ENCODE peak calls at places on chromosomes 13 and 19, in six cellular contexts. One of them, this sample, is unnamed.

GRCh38 chr13:70784590-70784989 is 676.3 kb upstream of the KLHL1 start:
- DNase-seq in K562: no peak
- DNase-seq in SK-N-SH: no peak
- DNase-seq in H1: no peak
- DNase-seq in HCT116: no peak
- DNase-seq in GM12878: no peak
- DNase-seq in this sample: no peak

GRCh38 chr19:36987091-36987490 is 71.0 kb downstream of the ZNF568 start:
- DNase-seq in H1: no peak
- DNase-seq in HCT116: no peak
- DNase-seq in SK-N-SH: no peak
- DNase-seq in GM12878: no peak
- DNase-seq in K562: no peak
- DNase-seq in this sample: no peak

GRCh38 chr13:79423801-79424642 is 18.0 kb upstream of the RBM26 start:
- DNase-seq in GM12878: no peak
- DNase-seq in K562: peak; percentile 14
- DNase-seq in SK-N-SH: peak; percentile 45
- DNase-seq in HCT116: peak; percentile 28
- DNase-seq in H1: no peak
- DNase-seq in this sample: no peak

GRCh38 chr19:36605839-36606478 is 846 bp downstream of the ZNF382 start:
- DNase-seq in SK-N-SH: no peak
- DNase-seq in H1: no peak
- DNase-seq in K562: no peak
- DNase-seq in HCT116: no peak
- DNase-seq in GM12878: peak; percentile 19
- DNase-seq in this sample: no peak

GRCh38 chr13:85379433-85379832 is 419.8 kb downstream of the SLITRK6 start:
- DNase-seq in SK-N-SH: no peak
- DNase-seq in H1: no peak
- DNase-seq in K562: no peak
- DNase-seq in HCT116: no peak
- DNase-seq in GM12878: no peak
- DNase-seq in this sample: no peak

GRCh38 chr13:37627428-37627827 is 28.9 kb upstream of the POSTN start:
- DNase-seq in K562: no peak
- DNase-seq in H1: no peak
- DNase-seq in SK-N-SH: no peak
- DNase-seq in HCT116: no peak
- DNase-seq in GM12878: no peak
- DNase-seq in this sample: no peak

GRCh38 chr13:95956589-95957148 is 96.5 kb downstream of the UGGT2 start:
- DNase-seq in SK-N-SH: no peak
- DNase-seq in HCT116: no peak
- DNase-seq in K562: no peak
- DNase-seq in H1: no peak
- DNase-seq in GM12878: peak; percentile 21
- DNase-seq in this sample: no peak

GRCh38 chr19:46478356-46478986 is 7.1 kb upstream of the PNMA8A start:
- DNase-seq in H1: peak; percentile 54
- DNase-seq in K562: peak; percentile 54
- DNase-seq in GM12878: no peak
- DNase-seq in HCT116: no peak
- DNase-seq in SK-N-SH: peak; percentile 66
- DNase-seq in this sample: peak; percentile 60

GRCh38 chr13:74372511-74372910 is 238.3 kb upstream of the KLF12 start:
- DNase-seq in GM12878: no peak
- DNase-seq in H1: no peak
- DNase-seq in K562: no peak
- DNase-seq in HCT116: no peak
- DNase-seq in SK-N-SH: no peak
- DNase-seq in this sample: no peak

GRCh38 chr19:1952635-1953034 is 11.7 kb downstream of the CSNK1G2 start:
- DNase-seq in HCT116: no peak
- DNase-seq in GM12878: no peak
- DNase-seq in H1: no peak
- DNase-seq in SK-N-SH: no peak
- DNase-seq in K562: no peak
- DNase-seq in this sample: no peak

GRCh38 chr19:48702701-48703100 is 6.9 kb downstream of the FUT2 start:
- DNase-seq in HCT116: no peak
- DNase-seq in SK-N-SH: no peak
- DNase-seq in H1: no peak
- DNase-seq in GM12878: no peak
- DNase-seq in K562: no peak
- DNase-seq in this sample: no peak

GRCh38 chr13:113120300-113121182 is 2.1 kb upstream of the F10 start:
- DNase-seq in K562: no peak
- DNase-seq in HCT116: no peak
- DNase-seq in SK-N-SH: no peak
- DNase-seq in GM12878: no peak
- DNase-seq in H1: no peak
- DNase-seq in this sample: no peak

GRCh38 chr19:34366670-34367423 is 1.9 kb downstream of the GPI start:
- DNase-seq in GM12878: no peak
- DNase-seq in SK-N-SH: no peak
- DNase-seq in HCT116: no peak
- DNase-seq in K562: peak; percentile 18
- DNase-seq in H1: no peak
- DNase-seq in this sample: no peak

GRCh38 chr19:35908977-35909683 is 1.0 kb upstream of the TYROBP start:
- DNase-seq in HCT116: no peak
- DNase-seq in GM12878: no peak
- DNase-seq in K562: no peak
- DNase-seq in H1: no peak
- DNase-seq in SK-N-SH: no peak
- DNase-seq in this sample: no peak

GRCh38 chr13:95002126-95002525 is 289.8 kb upstream of the SOX21 start:
- DNase-seq in SK-N-SH: no peak
- DNase-seq in HCT116: no peak
- DNase-seq in K562: no peak
- DNase-seq in GM12878: no peak
- DNase-seq in H1: no peak
- DNase-seq in this sample: no peak

GRCh38 chr19:32224371-32225244 is 120.8 kb upstream of the ZNF507 start:
- DNase-seq in K562: peak; percentile 88
- DNase-seq in H1: peak; percentile 91
- DNase-seq in GM12878: no peak
- DNase-seq in HCT116: no peak
- DNase-seq in SK-N-SH: peak; percentile 94
- DNase-seq in this sample: no peak

GRCh38 chr19:6058411-6059201 is 51.7 kb downstream of the RFX2 start:
- DNase-seq in K562: no peak
- DNase-seq in GM12878: no peak
- DNase-seq in SK-N-SH: no peak
- DNase-seq in H1: no peak
- DNase-seq in HCT116: no peak
- DNase-seq in this sample: no peak

GRCh38 chr19:6056801-6057650 is 53.3 kb downstream of the RFX2 start:
- DNase-seq in H1: no peak
- DNase-seq in HCT116: no peak
- DNase-seq in GM12878: no peak
- DNase-seq in K562: no peak
- DNase-seq in SK-N-SH: no peak
- DNase-seq in this sample: no peak

GRCh38 chr19:6059396-6059947 is 50.8 kb downstream of the RFX2 start:
- DNase-seq in H1: no peak
- DNase-seq in K562: no peak
- DNase-seq in SK-N-SH: no peak
- DNase-seq in HCT116: no peak
- DNase-seq in GM12878: no peak
- DNase-seq in this sample: no peak

GRCh38 chr19:6056282-6056741 is 54.0 kb downstream of the RFX2 start:
- DNase-seq in K562: no peak
- DNase-seq in HCT116: no peak
- DNase-seq in H1: no peak
- DNase-seq in GM12878: no peak
- DNase-seq in SK-N-SH: no peak
- DNase-seq in this sample: no peak

DNA sequence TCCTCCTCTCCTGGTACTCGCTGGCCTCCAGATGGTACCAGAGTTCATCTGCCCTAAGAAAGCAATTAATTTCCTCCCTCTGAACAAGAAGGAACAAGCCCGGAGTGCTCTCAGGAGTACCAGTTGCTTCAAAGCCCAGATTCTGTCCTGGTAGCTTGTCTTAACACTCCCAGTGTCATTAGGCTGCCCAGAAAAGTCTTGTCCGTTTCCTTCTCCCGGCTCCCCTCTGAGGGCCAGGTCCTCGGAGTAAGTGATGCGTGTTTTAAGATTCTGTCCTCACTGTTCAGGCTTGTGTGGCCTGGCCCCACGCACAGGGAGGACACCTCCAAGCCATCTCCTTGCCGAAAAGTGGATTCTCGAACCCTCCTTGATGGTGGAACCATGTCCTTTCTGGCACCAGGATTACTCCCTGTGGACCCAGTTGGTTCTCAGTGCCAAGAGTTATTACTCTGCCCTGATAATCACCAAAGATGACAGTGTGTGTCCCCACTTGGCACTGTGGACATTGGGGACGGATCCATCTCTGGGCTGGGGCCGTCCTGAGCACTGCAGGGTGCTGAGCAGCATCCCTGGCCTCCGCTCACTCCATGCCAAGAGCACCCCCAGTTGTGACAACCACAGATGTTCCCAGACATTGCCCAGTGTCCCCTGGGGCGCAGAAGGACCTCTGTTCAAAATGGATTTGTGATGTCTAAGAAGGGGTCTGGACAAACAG is 52.5 kb downstream of the RFX2 start:
- DNase-seq in K562: no peak
- DNase-seq in H1: no peak
- DNase-seq in GM12878: no peak
- DNase-seq in SK-N-SH: no peak
- DNase-seq in HCT116: no peak
- DNase-seq in this sample: no peak
- TF ChIP-seq POLR2AphosphoS5 in K562: no peak
- TF ChIP-seq POLR2AphosphoS5 in H1: no peak
- TF ChIP-seq POLR2AphosphoS5 in GM12878: no peak
- TF ChIP-seq POLR2AphosphoS5 in SK-N-SH: peak; percentile 9
- TF ChIP-seq POLR2AphosphoS5 in HCT116: no peak
- TF ChIP-seq POLR2AphosphoS5 in this sample: no peak

GRCh38 chr19:50921391-50922315 is 10.5 kb upstream of the KLK4 start:
- DNase-seq in GM12878: no peak
- DNase-seq in K562: no peak
- DNase-seq in H1: peak; percentile 48
- DNase-seq in HCT116: no peak
- DNase-seq in SK-N-SH: no peak
- DNase-seq in this sample: no peak
- H3K4me3 ChIP-seq in GM12878: no peak overlapping the region
- H3K4me3 ChIP-seq in K562: no peak overlapping the region
- H3K4me3 ChIP-seq in H1: no peak overlapping the region
- H3K4me3 ChIP-seq in HCT116: peak overlapping the region; percentile 12
- H3K4me3 ChIP-seq in SK-N-SH: no peak overlapping the region
- H3K4me3 ChIP-seq in this sample: peak overlapping the region; percentile 69

GRCh38 chr19:55098716-55099556 is 18.5 kb downstream of the PPP1R12C start:
- DNase-seq in GM12878: no peak
- DNase-seq in K562: no peak
- DNase-seq in SK-N-SH: no peak
- DNase-seq in HCT116: no peak
- DNase-seq in H1: no peak
- DNase-seq in this sample: no peak
- H3K9ac ChIP-seq in GM12878: no peak overlapping the region
- H3K9ac ChIP-seq in K562: peak overlapping the region; percentile 61
- H3K9ac ChIP-seq in SK-N-SH: no peak overlapping the region
- H3K9ac ChIP-seq in HCT116: no peak overlapping the region
- H3K9ac ChIP-seq in H1: no peak overlapping the region
- H3K9ac ChIP-seq in this sample: no peak overlapping the region

DNA sequence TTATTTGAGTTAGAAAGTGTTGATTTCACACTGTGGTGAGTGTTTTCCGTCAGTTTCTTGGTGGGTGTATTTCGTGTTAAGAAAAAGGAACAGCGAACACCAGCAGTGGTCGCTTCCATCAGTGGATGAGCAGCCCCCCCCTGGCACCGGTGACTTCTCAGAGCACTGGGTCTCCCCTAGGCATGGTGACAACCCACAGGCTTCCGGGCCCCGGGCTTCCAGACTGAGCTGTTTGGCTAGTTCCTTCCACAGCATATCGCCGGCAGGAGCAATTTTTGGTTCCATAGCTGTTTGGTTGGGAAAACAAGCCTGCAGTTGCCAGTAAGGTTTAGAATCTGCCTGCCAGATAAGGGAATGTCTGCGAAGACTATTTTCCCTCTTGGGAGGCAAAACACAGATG is 18.8 kb upstream of the ZNF536 start:
- DNase-seq in HCT116: no peak
- DNase-seq in K562: no peak
- DNase-seq in SK-N-SH: no peak
- DNase-seq in GM12878: no peak
- DNase-seq in H1: no peak
- DNase-seq in this sample: no peak
- TF ChIP-seq POLR2AphosphoS5 in HCT116: no peak
- TF ChIP-seq POLR2AphosphoS5 in K562: no peak
- TF ChIP-seq POLR2AphosphoS5 in SK-N-SH: no peak
- TF ChIP-seq POLR2AphosphoS5 in GM12878: no peak
- TF ChIP-seq POLR2AphosphoS5 in H1: no peak
- TF ChIP-seq POLR2AphosphoS5 in this sample: no peak

DNA sequence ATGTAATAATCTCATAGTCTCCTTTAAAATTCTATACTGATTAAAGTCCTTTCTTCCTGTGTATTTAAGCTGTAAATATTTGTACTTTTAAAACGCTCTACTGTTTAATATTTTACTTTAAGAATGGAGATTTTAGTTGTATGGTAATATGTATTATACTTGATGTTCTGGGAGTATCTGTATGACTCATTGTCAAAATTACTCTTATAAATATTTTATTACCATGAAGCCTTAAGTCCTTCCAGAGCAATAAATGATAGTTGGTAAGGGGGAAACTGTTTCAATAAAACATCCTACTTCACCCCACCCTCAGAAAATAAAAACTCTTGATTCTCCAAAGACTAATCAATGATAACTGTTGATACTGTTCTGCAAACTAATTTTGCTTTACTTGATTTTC is 6.4 kb downstream of the PCDH9 start:
- DNase-seq in GM12878: no peak
- DNase-seq in SK-N-SH: no peak
- DNase-seq in H1: no peak
- DNase-seq in HCT116: no peak
- DNase-seq in K562: no peak
- DNase-seq in this sample: no peak
- H3K4me3 ChIP-seq in GM12878: no peak overlapping the region
- H3K4me3 ChIP-seq in SK-N-SH: no peak overlapping the region
- H3K4me3 ChIP-seq in H1: no peak overlapping the region
- H3K4me3 ChIP-seq in HCT116: no peak overlapping the region
- H3K4me3 ChIP-seq in K562: no peak overlapping the region
- H3K4me3 ChIP-seq in this sample: peak overlapping the region; percentile 56

GRCh38 chr19:44955500-44956439 is 590 bp downstream of the CLPTM1 start:
- DNase-seq in K562: no peak
- DNase-seq in GM12878: no peak
- DNase-seq in H1: no peak
- DNase-seq in SK-N-SH: no peak
- DNase-seq in HCT116: no peak
- DNase-seq in this sample: no peak
- H3K9ac ChIP-seq in K562: peak overlapping the region; percentile 100
- H3K9ac ChIP-seq in GM12878: peak overlapping the region; percentile 98
- H3K9ac ChIP-seq in H1: peak overlapping the region; percentile 97
- H3K9ac ChIP-seq in SK-N-SH: peak overlapping the region; percentile 82
- H3K9ac ChIP-seq in HCT116: peak overlapping the region; percentile 93
- H3K9ac ChIP-seq in this sample: peak overlapping the region; percentile 98

This sample was measured in SK-N-MC.